ENCODE peak calls at places on chromosome 12, in seven cellular contexts. One of them, this sample, is unnamed.

GRCh38 chr12:49335955-49336644 is 888 bp downstream of the C1QL4 start:
- DNase-seq in KBM-7: no peak
- DNase-seq in GDM1: no peak
- DNase-seq in left lobe of liver: no peak
- DNase-seq in lung: no peak
- DNase-seq in activated naive CD4-positive, alpha-beta T cell treated with anti-CD3 and anti-CD28 coated beads for 36 hours: no peak
- DNase-seq in globus pallidus: no peak
- DNase-seq in this sample: no peak

GRCh38 chr12:84362552-84362897 is 550.1 kb downstream of the SLC6A15 start:
- DNase-seq in left lobe of liver: no peak
- DNase-seq in activated naive CD4-positive, alpha-beta T cell treated with anti-CD3 and anti-CD28 coated beads for 36 hours: no peak
- DNase-seq in KBM-7: no peak
- DNase-seq in GDM1: no peak
- DNase-seq in lung: no peak
- DNase-seq in globus pallidus: no peak
- DNase-seq in this sample: no peak

GRCh38 chr12:121872546-121873223 is 14.0 kb upstream of the HPD start:
- DNase-seq in left lobe of liver: no peak
- DNase-seq in globus pallidus: no peak
- DNase-seq in lung: peak
- DNase-seq in activated naive CD4-positive, alpha-beta T cell treated with anti-CD3 and anti-CD28 coated beads for 36 hours: peak
- DNase-seq in KBM-7: no peak
- DNase-seq in GDM1: no peak
- DNase-seq in this sample: no peak

GRCh38 chr12:6778212-6778570 is 5.9 kb downstream of the LAG3 start:
- DNase-seq in lung: no peak
- DNase-seq in globus pallidus: no peak
- DNase-seq in left lobe of liver: no peak
- DNase-seq in GDM1: no peak
- DNase-seq in activated naive CD4-positive, alpha-beta T cell treated with anti-CD3 and anti-CD28 coated beads for 36 hours: no peak
- DNase-seq in KBM-7: no peak
- DNase-seq in this sample: no peak

GRCh38 chr12:67891566-67891965 is 97.7 kb upstream of the IFNG-AS1 start:
- DNase-seq in GDM1: no peak
- DNase-seq in lung: no peak
- DNase-seq in activated naive CD4-positive, alpha-beta T cell treated with anti-CD3 and anti-CD28 coated beads for 36 hours: no peak
- DNase-seq in left lobe of liver: no peak
- DNase-seq in KBM-7: no peak
- DNase-seq in globus pallidus: no peak
- DNase-seq in this sample: no peak

GRCh38 chr12:79761341-79761740 is 70.6 kb upstream of the PAWR start:
- DNase-seq in left lobe of liver: no peak
- DNase-seq in KBM-7: no peak
- DNase-seq in activated naive CD4-positive, alpha-beta T cell treated with anti-CD3 and anti-CD28 coated beads for 36 hours: no peak
- DNase-seq in globus pallidus: no peak
- DNase-seq in lung: no peak
- DNase-seq in GDM1: no peak
- DNase-seq in this sample: no peak

GRCh38 chr12:84856156-84856900 is 56.3 kb downstream of the SLC6A15 start:
- DNase-seq in KBM-7: no peak
- DNase-seq in GDM1: no peak
- DNase-seq in activated naive CD4-positive, alpha-beta T cell treated with anti-CD3 and anti-CD28 coated beads for 36 hours: no peak
- DNase-seq in lung: no peak
- DNase-seq in left lobe of liver: no peak
- DNase-seq in globus pallidus: no peak
- DNase-seq in this sample: no peak

GRCh38 chr12:131831021-131831571 is 2.9 kb downstream of the MMP17 start:
- DNase-seq in globus pallidus: no peak
- DNase-seq in GDM1: no peak
- DNase-seq in KBM-7: no peak
- DNase-seq in left lobe of liver: no peak
- DNase-seq in lung: no peak
- DNase-seq in activated naive CD4-positive, alpha-beta T cell treated with anti-CD3 and anti-CD28 coated beads for 36 hours: no peak
- DNase-seq in this sample: peak

GRCh38 chr12:81530352-81530751 is 228.8 kb downstream of the PPFIA2 start:
- DNase-seq in GDM1: no peak
- DNase-seq in lung: no peak
- DNase-seq in left lobe of liver: no peak
- DNase-seq in activated naive CD4-positive, alpha-beta T cell treated with anti-CD3 and anti-CD28 coated beads for 36 hours: no peak
- DNase-seq in globus pallidus: no peak
- DNase-seq in KBM-7: no peak
- DNase-seq in this sample: no peak

GRCh38 chr12:41521872-41522379 is 333.8 kb downstream of the PDZRN4 start:
- DNase-seq in left lobe of liver: no peak
- DNase-seq in globus pallidus: no peak
- DNase-seq in GDM1: no peak
- DNase-seq in activated naive CD4-positive, alpha-beta T cell treated with anti-CD3 and anti-CD28 coated beads for 36 hours: no peak
- DNase-seq in KBM-7: peak
- DNase-seq in lung: no peak
- DNase-seq in this sample: no peak

GRCh38 chr12:94595152-94595551 is 55.2 kb downstream of the TMCC3 start:
- DNase-seq in activated naive CD4-positive, alpha-beta T cell treated with anti-CD3 and anti-CD28 coated beads for 36 hours: no peak
- DNase-seq in GDM1: no peak
- DNase-seq in lung: no peak
- DNase-seq in left lobe of liver: no peak
- DNase-seq in globus pallidus: no peak
- DNase-seq in KBM-7: no peak
- DNase-seq in this sample: no peak

GRCh38 chr12:34396006-34396860 is 373.9 kb downstream of the ALG10 start:
- DNase-seq in KBM-7: no peak
- DNase-seq in GDM1: no peak
- DNase-seq in globus pallidus: no peak
- DNase-seq in left lobe of liver: peak
- DNase-seq in lung: peak
- DNase-seq in activated naive CD4-positive, alpha-beta T cell treated with anti-CD3 and anti-CD28 coated beads for 36 hours: peak
- DNase-seq in this sample: no peak

GRCh38 chr12:106211973-106212372 is 35.8 kb downstream of the CKAP4 start:
- DNase-seq in left lobe of liver: no peak
- DNase-seq in GDM1: no peak
- DNase-seq in activated naive CD4-positive, alpha-beta T cell treated with anti-CD3 and anti-CD28 coated beads for 36 hours: no peak
- DNase-seq in lung: no peak
- DNase-seq in globus pallidus: no peak
- DNase-seq in KBM-7: no peak
- DNase-seq in this sample: no peak

GRCh38 chr12:6605425-6606330 is 1.5 kb downstream of the CHD4 start:
- DNase-seq in globus pallidus: no peak
- DNase-seq in lung: no peak
- DNase-seq in activated naive CD4-positive, alpha-beta T cell treated with anti-CD3 and anti-CD28 coated beads for 36 hours: peak
- DNase-seq in GDM1: no peak
- DNase-seq in left lobe of liver: no peak
- DNase-seq in KBM-7: no peak
- DNase-seq in this sample: no peak

GRCh38 chr12:49933793-49934192 is 16.7 kb upstream of the AQP2 start:
- DNase-seq in lung: no peak
- DNase-seq in globus pallidus: no peak
- DNase-seq in activated naive CD4-positive, alpha-beta T cell treated with anti-CD3 and anti-CD28 coated beads for 36 hours: no peak
- DNase-seq in GDM1: no peak
- DNase-seq in KBM-7: no peak
- DNase-seq in left lobe of liver: no peak
- DNase-seq in this sample: no peak

GRCh38 chr12:122081108-122081696 is 2.6 kb downstream of the MLXIP start:
- DNase-seq in KBM-7: no peak
- DNase-seq in globus pallidus: peak
- DNase-seq in lung: no peak
- DNase-seq in left lobe of liver: no peak
- DNase-seq in GDM1: no peak
- DNase-seq in activated naive CD4-positive, alpha-beta T cell treated with anti-CD3 and anti-CD28 coated beads for 36 hours: peak
- DNase-seq in this sample: no peak

GRCh38 chr12:685388-685787 is 22.1 kb upstream of the NINJ2 start:
- DNase-seq in lung: peak
- DNase-seq in GDM1: peak
- DNase-seq in KBM-7: peak
- DNase-seq in left lobe of liver: no peak
- DNase-seq in globus pallidus: no peak
- DNase-seq in activated naive CD4-positive, alpha-beta T cell treated with anti-CD3 and anti-CD28 coated beads for 36 hours: peak
- DNase-seq in this sample: peak

GRCh38 chr12:48973992-48974673 is 2.6 kb upstream of the WNT10B start:
- DNase-seq in activated naive CD4-positive, alpha-beta T cell treated with anti-CD3 and anti-CD28 coated beads for 36 hours: peak
- DNase-seq in left lobe of liver: no peak
- DNase-seq in GDM1: no peak
- DNase-seq in lung: no peak
- DNase-seq in KBM-7: no peak
- DNase-seq in globus pallidus: no peak
- DNase-seq in this sample: no peak

GRCh38 chr12:12890492-12890814 is 909 bp upstream of the GPRC5A start:
- DNase-seq in lung: peak
- DNase-seq in activated naive CD4-positive, alpha-beta T cell treated with anti-CD3 and anti-CD28 coated beads for 36 hours: peak
- DNase-seq in KBM-7: no peak
- DNase-seq in globus pallidus: no peak
- DNase-seq in GDM1: no peak
- DNase-seq in left lobe of liver: no peak
- DNase-seq in this sample: no peak

GRCh38 chr12:96015672-96016071 is 19.5 kb upstream of the HAL start:
- DNase-seq in left lobe of liver: no peak
- DNase-seq in activated naive CD4-positive, alpha-beta T cell treated with anti-CD3 and anti-CD28 coated beads for 36 hours: peak
- DNase-seq in KBM-7: peak
- DNase-seq in GDM1: no peak
- DNase-seq in lung: no peak
- DNase-seq in globus pallidus: no peak
- DNase-seq in this sample: peak

GRCh38 chr12:68358532-68359485 is 26.6 kb upstream of the MDM1 start:
- DNase-seq in activated naive CD4-positive, alpha-beta T cell treated with anti-CD3 and anti-CD28 coated beads for 36 hours: peak
- DNase-seq in left lobe of liver: peak
- DNase-seq in GDM1: peak
- DNase-seq in KBM-7: peak
- DNase-seq in globus pallidus: peak
- DNase-seq in lung: peak
- DNase-seq in this sample: peak

GRCh38 chr12:47947273-47947672 is 16.1 kb upstream of the TMEM106C start:
- DNase-seq in left lobe of liver: no peak
- DNase-seq in GDM1: no peak
- DNase-seq in KBM-7: no peak
- DNase-seq in lung: no peak
- DNase-seq in activated naive CD4-positive, alpha-beta T cell treated with anti-CD3 and anti-CD28 coated beads for 36 hours: no peak
- DNase-seq in globus pallidus: no peak
- DNase-seq in this sample: no peak

GRCh38 chr12:45644521-45644920 is 85.0 kb upstream of the ARID2 start:
- DNase-seq in left lobe of liver: no peak
- DNase-seq in GDM1: peak
- DNase-seq in KBM-7: peak
- DNase-seq in globus pallidus: no peak
- DNase-seq in activated naive CD4-positive, alpha-beta T cell treated with anti-CD3 and anti-CD28 coated beads for 36 hours: peak
- DNase-seq in lung: no peak
- DNase-seq in this sample: peak

GRCh38 chr12:3493225-3494049 is 2.4 kb downstream of the PRMT8 start:
- DNase-seq in activated naive CD4-positive, alpha-beta T cell treated with anti-CD3 and anti-CD28 coated beads for 36 hours: no peak
- DNase-seq in left lobe of liver: no peak
- DNase-seq in lung: no peak
- DNase-seq in globus pallidus: no peak
- DNase-seq in GDM1: no peak
- DNase-seq in KBM-7: no peak
- DNase-seq in this sample: no peak

GRCh38 chr12:20476551-20476950 is 108.2 kb downstream of the PDE3A start:
- DNase-seq in globus pallidus: no peak
- DNase-seq in left lobe of liver: no peak
- DNase-seq in GDM1: no peak
- DNase-seq in KBM-7: no peak
- DNase-seq in lung: no peak
- DNase-seq in activated naive CD4-positive, alpha-beta T cell treated with anti-CD3 and anti-CD28 coated beads for 36 hours: no peak
- DNase-seq in this sample: no peak

GRCh38 chr12:11719678-11720099 is 70.2 kb downstream of the ETV6 start:
- DNase-seq in left lobe of liver: no peak
- DNase-seq in KBM-7: peak
- DNase-seq in activated naive CD4-positive, alpha-beta T cell treated with anti-CD3 and anti-CD28 coated beads for 36 hours: peak
- DNase-seq in globus pallidus: peak
- DNase-seq in GDM1: peak
- DNase-seq in lung: peak
- DNase-seq in this sample: peak

GRCh38 chr12:95762123-95762785 is 28.3 kb downstream of the NTN4 start:
- DNase-seq in KBM-7: no peak
- DNase-seq in activated naive CD4-positive, alpha-beta T cell treated with anti-CD3 and anti-CD28 coated beads for 36 hours: no peak
- DNase-seq in globus pallidus: no peak
- DNase-seq in lung: no peak
- DNase-seq in GDM1: no peak
- DNase-seq in left lobe of liver: no peak
- DNase-seq in this sample: no peak

GRCh38 chr12:49038291-49038955 is 19.8 kb upstream of the PRKAG1 start:
- DNase-seq in globus pallidus: no peak
- DNase-seq in GDM1: no peak
- DNase-seq in KBM-7: no peak
- DNase-seq in left lobe of liver: no peak
- DNase-seq in lung: no peak
- DNase-seq in activated naive CD4-positive, alpha-beta T cell treated with anti-CD3 and anti-CD28 coated beads for 36 hours: no peak
- DNase-seq in this sample: no peak

GRCh38 chr12:49200882-49201594 is 12.2 kb upstream of the TUBA1A start:
- DNase-seq in globus pallidus: peak
- DNase-seq in left lobe of liver: no peak
- DNase-seq in lung: no peak
- DNase-seq in KBM-7: peak
- DNase-seq in activated naive CD4-positive, alpha-beta T cell treated with anti-CD3 and anti-CD28 coated beads for 36 hours: no peak
- DNase-seq in GDM1: no peak
- DNase-seq in this sample: peak

GRCh38 chr12:110012137-110012536 is 12.9 kb downstream of the ANKRD13A start:
- DNase-seq in KBM-7: no peak
- DNase-seq in lung: peak
- DNase-seq in globus pallidus: no peak
- DNase-seq in GDM1: no peak
- DNase-seq in activated naive CD4-positive, alpha-beta T cell treated with anti-CD3 and anti-CD28 coated beads for 36 hours: no peak
- DNase-seq in left lobe of liver: peak
- DNase-seq in this sample: no peak

GRCh38 chr12:82874935-82875334 is 188.2 kb downstream of the TMTC2 start:
- DNase-seq in GDM1: no peak
- DNase-seq in left lobe of liver: no peak
- DNase-seq in activated naive CD4-positive, alpha-beta T cell treated with anti-CD3 and anti-CD28 coated beads for 36 hours: no peak
- DNase-seq in globus pallidus: peak
- DNase-seq in lung: no peak
- DNase-seq in KBM-7: no peak
- DNase-seq in this sample: no peak

GRCh38 chr12:118060301-118061010 is 523 bp downstream of the WSB2 start:
- DNase-seq in GDM1: no peak
- DNase-seq in left lobe of liver: peak
- DNase-seq in activated naive CD4-positive, alpha-beta T cell treated with anti-CD3 and anti-CD28 coated beads for 36 hours: peak
- DNase-seq in KBM-7: no peak
- DNase-seq in lung: peak
- DNase-seq in globus pallidus: peak
- DNase-seq in this sample: no peak

GRCh38 chr12:122125452-122126341 is 47.1 kb downstream of the MLXIP start:
- DNase-seq in left lobe of liver: peak
- DNase-seq in KBM-7: no peak
- DNase-seq in GDM1: no peak
- DNase-seq in globus pallidus: no peak
- DNase-seq in activated naive CD4-positive, alpha-beta T cell treated with anti-CD3 and anti-CD28 coated beads for 36 hours: no peak
- DNase-seq in lung: no peak
- DNase-seq in this sample: no peak